ENCODE peak calls at places on chromosomes 11 and 22, in four cellular contexts. S is HepG2, Y is SK-N-SH, W is K562. E is an unnamed sample.

GRCh38 chr22:23065069-23065451 is 5.3 kb upstream of the GNAZ start:
- DNase-seq in S (no peak), Y (peak), W (peak), E (no peak)

GRCh38 chr11:134560066-134560465 is 148.0 kb upstream of the B3GAT1 start:
- DNase-seq in S (no peak), Y (peak), W (no peak), E (no peak)

GRCh38 chr11:74057251-74058151 is 48.6 kb upstream of the UCP3 start:
- DNase-seq in S (peak), Y (no peak), W (peak), E (peak)

GRCh38 chr22:37896181-37896592 is 9.9 kb upstream of the MICALL1 start:
- DNase-seq in S (peak), Y (no peak), W (no peak), E (no peak)

GRCh38 chr11:78039919-78040671 is 17.0 kb upstream of the KCTD14 start:
- DNase-seq in S (peak), Y (peak), W (peak), E (no peak)

GRCh38 chr11:37076866-37077265 is 478.8 kb upstream of the RAG2 start:
- DNase-seq in S (no peak), Y (no peak), W (no peak), E (no peak)

GRCh38 chr22:45268167-45268957 is 16.4 kb upstream of the UPK3A start:
- DNase-seq in S (no peak), Y (peak), W (peak), E (no peak)

GRCh38 chr11:72574046-72574445 is 100.2 kb downstream of the PDE2A start:
- DNase-seq in S (no peak), Y (no peak), W (no peak), E (no peak)

GRCh38 chr22:36816338-36816634 is 549 bp downstream of the PVALB start:
- DNase-seq in S (no peak), Y (peak), W (no peak), E (no peak)

GRCh38 chr11:118820412-118821357 is 29.7 kb upstream of the DDX6 start:
- DNase-seq in S (no peak), Y (peak), W (no peak), E (peak)

GRCh38 chr11:63914896-63915681 is 1.9 kb downstream of the RCOR2 start:
- DNase-seq in S (no peak), Y (peak), W (no peak), E (no peak)

GRCh38 chr11:66070604-66071325 is 693 bp downstream of the PACS1 start:
- DNase-seq in S (no peak), Y (peak), W (peak), E (no peak)

GRCh38 chr11:77126861-77127673 is 979 bp upstream of the MYO7A start:
- DNase-seq in S (no peak), Y (peak), W (peak), E (no peak)

GRCh38 chr22:41501209-41501608 is 32.3 kb downstream of the ACO2 start:
- DNase-seq in S (peak), Y (peak), W (no peak), E (no peak)

GRCh38 chr11:102420547-102420946 is 32.0 kb downstream of the TMEM123 start:
- DNase-seq in S (no peak), Y (no peak), W (no peak), E (no peak)

GRCh38 chr11:117495357-117495756 is 167.7 kb downstream of the CEP164 start:
- DNase-seq in S (no peak), Y (no peak), W (no peak), E (no peak)

GRCh38 chr11:78961938-78962701 is 387.5 kb upstream of the NARS2 start:
- DNase-seq in S (no peak), Y (peak), W (peak), E (no peak)

GRCh38 chr11:43278302-43278956 is 33.4 kb upstream of the API5 start:
- DNase-seq in S (peak), Y (peak), W (no peak), E (peak)

DNA sequence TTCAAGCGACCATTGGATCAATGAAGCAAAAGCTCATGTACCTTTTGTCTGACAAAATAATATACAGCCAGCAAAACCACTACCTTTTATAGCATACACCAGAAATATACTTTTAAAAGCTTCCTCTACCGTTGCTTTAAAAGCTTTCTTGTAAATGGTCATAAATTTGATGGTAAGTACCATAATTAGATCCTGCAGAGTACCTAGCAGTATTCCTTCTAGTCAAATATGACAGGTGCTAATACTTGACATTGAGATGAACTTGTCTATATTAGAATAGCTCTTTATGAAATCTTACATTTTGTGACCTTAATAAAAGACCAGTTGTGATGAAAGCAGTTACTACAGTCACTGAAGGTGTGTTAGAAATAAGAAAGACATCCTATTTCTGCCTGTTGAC is 340.5 kb upstream of the ANO3 start:
- DNase-seq in S (no peak), Y (no peak), W (no peak), E (no peak)
- TF ChIP-seq ELF1 in S (no peak), Y (no peak), W (no peak), E (no peak)

DNA sequence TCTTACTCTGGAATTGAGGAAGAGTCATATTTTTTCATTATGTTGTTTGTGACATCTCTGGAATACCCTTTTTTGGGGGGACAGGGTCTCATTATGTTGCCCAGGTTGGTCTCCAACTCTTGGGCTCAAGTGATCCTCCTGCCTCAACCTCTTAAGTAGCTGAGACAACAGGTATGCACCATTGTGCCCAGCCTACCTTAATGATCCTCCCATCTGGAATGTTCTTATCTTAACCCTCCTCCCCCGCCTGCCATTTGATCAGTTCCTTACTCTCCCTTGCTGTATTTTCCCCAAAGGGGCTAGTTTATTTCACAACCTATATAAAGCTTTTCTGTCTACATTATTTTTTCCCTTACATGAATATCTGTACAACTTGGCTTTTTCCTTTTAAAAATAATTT is 594.7 kb downstream of the METTL15 start:
- DNase-seq in S (no peak), Y (no peak), W (no peak), E (no peak)
- TF ChIP-seq ELF1 in S (no peak), Y (no peak), W (no peak), E (no peak)

GRCh38 chr22:50012201-50013181 is at the start of gene IL17REL:
- DNase-seq in S (no peak), Y (peak), W (no peak), E (no peak)
- TF ChIP-seq ELF1 in S (no peak), Y (no peak), W (no peak), E (no peak)

GRCh38 chr22:22019659-22020424 is 37.3 kb upstream of the TOP3B start:
- DNase-seq in S (no peak), Y (no peak), W (peak), E (no peak)
- TF ChIP-seq ELF1 in S (no peak), Y (no peak), W (no peak), E (no peak)

GRCh38 chr11:122882809-122883681 is 486 bp downstream of the JHY start:
- DNase-seq in S (peak), Y (peak), W (peak), E (peak)
- TF ChIP-seq ELF1 in S (no peak), Y (peak), W (no peak), E (peak)

GRCh38 chr22:25358421-25359170 is 139.2 kb downstream of the CRYBB2 start:
- DNase-seq in S (no peak), Y (no peak), W (no peak), E (no peak)
- TF ChIP-seq ELF1 in S (no peak), Y (no peak), W (no peak), E (no peak)

GRCh38 chr11:130891326-130891725 is 25.0 kb downstream of the SNX19 start:
- DNase-seq in S (no peak), Y (no peak), W (no peak), E (no peak)

GRCh38 chr11:130892847-130893246 is 23.4 kb downstream of the SNX19 start:
- DNase-seq in S (no peak), Y (no peak), W (no peak), E (no peak)

GRCh38 chr11:130897262-130898182 is 18.8 kb downstream of the SNX19 start:
- DNase-seq in S (no peak), Y (no peak), W (no peak), E (no peak)

GRCh38 chr11:130890039-130890745 is 26.1 kb downstream of the SNX19 start:
- DNase-seq in S (no peak), Y (no peak), W (no peak), E (no peak)

GRCh38 chr11:130894322-130895025 is 21.8 kb downstream of the SNX19 start:
- DNase-seq in S (peak), Y (peak), W (peak), E (peak)
- TF ChIP-seq ELF1 in S (no peak), Y (no peak), W (no peak), E (no peak)

DNA sequence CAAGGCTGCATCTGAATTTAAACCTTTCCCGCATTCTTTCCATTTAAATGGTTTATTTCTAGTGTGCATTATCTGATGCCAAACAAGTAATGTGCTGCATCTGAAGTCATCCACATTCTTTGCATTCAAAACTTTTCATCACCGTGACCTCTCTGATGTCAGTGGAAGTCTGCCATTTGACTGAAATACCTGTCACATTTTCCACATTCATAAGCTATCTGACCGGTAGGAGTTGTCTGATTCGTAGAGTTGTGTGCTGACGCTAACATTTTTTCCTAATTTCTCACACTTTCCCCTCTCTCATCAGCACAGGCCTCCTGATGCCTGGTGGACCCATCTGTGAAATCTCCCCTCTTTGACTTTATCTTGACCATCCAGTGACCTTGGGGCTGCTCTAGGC is 79.9 kb upstream of the BARX2 start:
- DNase-seq in S (no peak), Y (no peak), W (no peak), E (no peak)
- TF ChIP-seq ELF1 in S (no peak), Y (no peak), W (no peak), E (no peak)